ENCODE peak calls at places on chromosomes 1 and 21, in five cellular contexts. F, M, W, L and N are unnamed samples.

GRCh38 chr1:21816602-21817302 is 4.7 kb downstream of the LDLRAD2 start:
- DNase-seq in F (no peak), M (no peak), W (peak), L (no peak), N (no peak)

GRCh38 chr1:8962812-8963669 is 17.4 kb downstream of the CA6 start:
- DNase-seq in F (peak), M (peak), W (peak), L (peak), N (peak)

GRCh38 chr21:38319781-38320180 is 63.0 kb downstream of the KCNJ15 start:
- DNase-seq in F (no peak), M (no peak), W (no peak), L (no peak), N (no peak)

GRCh38 chr1:3403011-3403345 is 51.5 kb upstream of the ARHGEF16 start:
- DNase-seq in F (no peak), M (no peak), W (no peak), L (no peak), N (no peak)

GRCh38 chr1:230105754-230106625 is 39.0 kb downstream of the GALNT2 start:
- DNase-seq in F (no peak), M (no peak), W (peak), L (no peak), N (peak)

GRCh38 chr1:165279831-165280351 is 76.6 kb downstream of the LMX1A start:
- DNase-seq in F (no peak), M (no peak), W (no peak), L (no peak), N (no peak)

GRCh38 chr1:93701619-93702018 is 20.0 kb upstream of the BCAR3 start:
- DNase-seq in F (peak), M (no peak), W (peak), L (no peak), N (peak)

GRCh38 chr1:51642739-51643142 is 25.8 kb downstream of the OSBPL9 start:
- DNase-seq in F (no peak), M (no peak), W (peak), L (no peak), N (no peak)

GRCh38 chr21:44708213-44708865 is 3.0 kb downstream of the TSPEAR start:
- DNase-seq in F (peak), M (no peak), W (no peak), L (no peak), N (no peak)

GRCh38 chr1:165910764-165911421 is 83.5 kb downstream of the UCK2 start:
- DNase-seq in F (peak), M (no peak), W (no peak), L (no peak), N (no peak)

GRCh38 chr1:93346472-93346991 is 825 bp downstream of the DR1 start:
- DNase-seq in F (no peak), M (peak), W (no peak), L (peak), N (no peak)

GRCh38 chr1:216034506-216034905 is 388.7 kb downstream of the USH2A start:
- DNase-seq in F (no peak), M (peak), W (no peak), L (no peak), N (no peak)

GRCh38 chr1:221772107-221772506 is 30.2 kb upstream of the DUSP10 start:
- DNase-seq in F (no peak), M (no peak), W (no peak), L (no peak), N (no peak)